ENCODE peak calls at places on chromosomes 16 and 17, in four cellular contexts. H, I, P and J are unnamed samples.

GRCh38 chr17:79988163-79988971 is 47.3 kb downstream of the TBC1D16 start:
- DNase-seq in H (no peak), I (peak; percentile 72), P (no peak), J (no peak)

GRCh38 chr16:2008631-2009301 is 855 bp downstream of the ZNF598 start:
- DNase-seq in H (no peak), I (peak; percentile 82), P (no peak), J (no peak)

GRCh38 chr17:17582372-17582771 is 9.1 kb downstream of the PEMT start:
- DNase-seq in H (no peak), I (no peak), P (no peak), J (no peak)

GRCh38 chr16:22205577-22206012 is 483 bp upstream of the EEF2K start:
- DNase-seq in H (no peak), I (no peak), P (no peak), J (no peak)

GRCh38 chr16:22635801-22636200 is 125.1 kb downstream of the NPIPB5 start:
- DNase-seq in H (no peak), I (no peak), P (no peak), J (no peak)

GRCh38 chr17:32015245-32016013 is 8.2 kb downstream of the LRRC37B start:
- DNase-seq in H (no peak), I (peak; percentile 18), P (no peak), J (no peak)

GRCh38 chr17:4035081-4035680 is 70.9 kb upstream of the ATP2A3 start:
- DNase-seq in H (no peak), I (no peak), P (no peak), J (no peak)

GRCh38 chr17:17837966-17838962 is 1.5 kb upstream of the SREBF1 start:
- DNase-seq in H (peak; percentile 87), I (no peak), P (no peak), J (peak; percentile 85)

GRCh38 chr17:44197980-44198720 is 1.5 kb downstream of the ATXN7L3 start:
- DNase-seq in H (no peak), I (peak; percentile 83), P (peak; percentile 28), J (no peak)

GRCh38 chr17:50272711-50273653 is 1.3 kb upstream of the TMEM92 start:
- DNase-seq in H (peak; percentile 81), I (peak; percentile 90), P (peak; percentile 16), J (peak; percentile 84)

GRCh38 chr17:4933646-4934045 is 1.6 kb downstream of the GP1BA start:
- DNase-seq in H (no peak), I (no peak), P (no peak), J (no peak)

GRCh38 chr16:83961591-83961990 is 6.5 kb upstream of the NECAB2 start:
- DNase-seq in H (no peak), I (no peak), P (no peak), J (no peak)

GRCh38 chr16:19005561-19006445 is 22.1 kb downstream of the TMC7 start:
- DNase-seq in H (no peak), I (peak; percentile 41), P (no peak), J (no peak)

GRCh38 chr17:57823469-57824401 is 26.1 kb downstream of the MRPS23 start:
- DNase-seq in H (no peak), I (no peak), P (no peak), J (no peak)

GRCh38 chr17:79836952-79837887 is 2.0 kb downstream of the CBX4 start:
- DNase-seq in H (peak; percentile 83), I (peak; percentile 93), P (no peak), J (peak; percentile 95)

GRCh38 chr17:75526555-75527270 is 1.2 kb downstream of the LLGL2 start:
- DNase-seq in H (no peak), I (peak; percentile 75), P (no peak), J (no peak)

GRCh38 chr17:27430882-27431491 is 25.3 kb upstream of the KSR1 start:
- DNase-seq in H (no peak), I (no peak), P (no peak), J (peak; percentile 69)

GRCh38 chr16:72221216-72221995 is 49.5 kb upstream of the PMFBP1 start:
- DNase-seq in H (no peak), I (no peak), P (no peak), J (no peak)

GRCh38 chr17:21239680-21240374 is 13.4 kb downstream of the NATD1 start:
- DNase-seq in H (no peak), I (no peak), P (no peak), J (no peak)

GRCh38 chr16:3832669-3833068 is 47.8 kb downstream of the CREBBP start:
- DNase-seq in H (no peak), I (no peak), P (no peak), J (no peak)

GRCh38 chr17:44053130-44053872 is 13.2 kb downstream of the LSM12 start:
- DNase-seq in H (no peak), I (no peak), P (no peak), J (no peak)

GRCh38 chr17:75061055-75061438 is 14.0 kb downstream of the KCTD2 start:
- DNase-seq in H (no peak), I (no peak), P (no peak), J (no peak)

GRCh38 chr16:694187-694862 is 4.1 kb upstream of the WDR24 start:
- DNase-seq in H (no peak), I (no peak), P (no peak), J (no peak)

GRCh38 chr16:84174396-84174795 is 12.5 kb downstream of the TAF1C start:
- DNase-seq in H (no peak), I (peak; percentile 27), P (no peak), J (no peak)

GRCh38 chr17:16214190-16215001 is 938 bp downstream of the NCOR1 start:
- DNase-seq in H (no peak), I (no peak), P (no peak), J (no peak)

GRCh38 chr17:45101883-45102811 is 30.2 kb downstream of the PLCD3 start:
- DNase-seq in H (no peak), I (no peak), P (no peak), J (no peak)

GRCh38 chr17:45146616-45147101 is 1.6 kb upstream of the HEXIM1 start:
- DNase-seq in H (no peak), I (no peak), P (no peak), J (no peak)

GRCh38 chr17:6570731-6571465 is 14.5 kb upstream of the PITPNM3 start:
- DNase-seq in H (no peak), I (no peak), P (no peak), J (no peak)

GRCh38 chr17:5879424-5879823 is 190.8 kb upstream of the WSCD1 start:
- DNase-seq in H (no peak), I (no peak), P (no peak), J (no peak)

GRCh38 chr17:68981288-68981687 is 26.1 kb upstream of the ABCA8 start:
- DNase-seq in H (peak; percentile 74), I (no peak), P (no peak), J (no peak)

GRCh38 chr16:48591976-48592375 is 18.0 kb downstream of the N4BP1 start:
- DNase-seq in H (no peak), I (no peak), P (no peak), J (no peak)

GRCh38 chr16:48596326-48596725 is 13.7 kb downstream of the N4BP1 start:
- DNase-seq in H (no peak), I (no peak), P (no peak), J (no peak)

GRCh38 chr16:48586083-48586482 is 23.9 kb downstream of the N4BP1 start:
- DNase-seq in H (no peak), I (no peak), P (no peak), J (no peak)

GRCh38 chr16:48592839-48593429 is 17.0 kb downstream of the N4BP1 start:
- DNase-seq in H (no peak), I (no peak), P (no peak), J (no peak)

GRCh38 chr16:48590476-48590875 is 19.5 kb downstream of the N4BP1 start:
- DNase-seq in H (no peak), I (no peak), P (no peak), J (no peak)
- H3K4me1 ChIP-seq in H (peaks cover 4% of the 10 kb centered on the region), I (peaks cover 38% of the 10 kb centered on the region), P (peaks cover 4% of the 10 kb centered on the region), J (peaks cover 24% of the 10 kb centered on the region)

GRCh38 chr16:24980077-24980793 is 34.9 kb downstream of the ARHGAP17 start:
- DNase-seq in H (no peak), I (peak; percentile 70), P (no peak), J (no peak)
- H3K27ac ChIP-seq in H (peak overlapping the region; percentile 69), I (peak overlapping the region; percentile 79), P (no peak overlapping the region), J (peak overlapping the region; percentile 65)

DNA sequence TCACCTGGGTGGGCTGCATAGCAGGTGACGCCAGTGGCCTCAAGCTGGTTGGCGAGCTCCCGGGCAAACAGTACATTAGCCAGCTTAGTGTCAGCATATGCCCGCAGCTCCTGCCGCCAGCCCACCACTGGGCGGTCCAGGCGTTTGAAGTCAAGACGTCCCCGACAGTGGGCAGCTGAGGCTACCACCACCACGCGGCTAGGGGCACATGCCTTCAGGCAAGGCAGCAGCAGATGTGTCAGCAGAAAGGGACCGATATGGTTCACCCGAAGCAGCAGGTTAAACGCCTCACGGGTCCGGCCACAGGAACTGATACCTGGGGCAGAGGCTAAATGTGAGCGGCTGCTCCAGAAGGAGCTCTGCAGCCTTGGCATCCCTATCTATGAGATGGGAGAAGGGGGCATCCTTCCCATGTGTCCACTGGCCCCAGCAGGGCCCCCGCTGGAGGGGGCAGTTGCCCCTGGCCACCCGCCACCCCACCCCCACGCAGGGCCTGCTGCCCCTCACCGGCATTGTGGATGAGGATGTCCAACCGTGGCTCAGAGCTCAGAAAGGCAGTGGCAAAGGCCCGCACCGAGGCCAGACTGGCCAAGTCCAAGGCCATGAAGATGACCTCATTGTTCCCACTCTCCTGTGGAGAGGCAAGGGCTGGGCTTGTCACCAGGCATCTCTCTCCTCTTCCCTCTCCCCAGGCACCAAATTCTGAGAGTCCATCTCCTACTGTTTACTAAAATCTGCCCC is 1.7 kb downstream of the DHRS13 start:
- DNase-seq in H (peak; percentile 56), I (no peak), P (no peak), J (peak; percentile 66)
- H3K4me1 ChIP-seq in H (peaks cover 46% of the 10 kb centered on the region), I (peaks cover 81% of the 10 kb centered on the region), P (peaks cover 32% of the 10 kb centered on the region), J (peaks cover 25% of the 10 kb centered on the region)

GRCh38 chr17:82563318-82563717 is 43.8 kb downstream of the FOXK2 start:
- DNase-seq in H (no peak), I (no peak), P (no peak), J (no peak)
- H3K27ac ChIP-seq in H (no peak overlapping the region), I (no peak overlapping the region), P (no peak overlapping the region), J (no peak overlapping the region)

GRCh38 chr16:30604316-30604947 is 5.8 kb downstream of the ZNF689 start:
- DNase-seq in H (no peak), I (peak; percentile 74), P (no peak), J (no peak)
- H3K4me1 ChIP-seq in H (peaks cover 9% of the 10 kb centered on the region), I (peaks cover 68% of the 10 kb centered on the region), P (peaks cover 5% of the 10 kb centered on the region), J (peaks cover 6% of the 10 kb centered on the region)